ENCODE peak calls at places on chromosomes 16 and 17, in four cellular contexts. J is naive thymus-derived CD4-positive, alpha-beta T cell; S is tibial artery; I is adrenal gland. B is an unnamed sample. For H3K4me1, the result is how much of the 10 kb centered on the place peaks cover.

GRCh38 chr17:28272166-28272565 is 46.8 kb upstream of the TMEM97 start:
- DNase-seq in J (no peak), S (no peak), I (no peak), B (no peak)

GRCh38 chr17:61397086-61397842 is 2.4 kb upstream of the TBX2 start:
- DNase-seq in J (no peak), S (no peak), I (no peak), B (no peak)

GRCh38 chr16:27239026-27239425 is 29.5 kb downstream of the NSMCE1 start:
- DNase-seq in J (no peak), S (no peak), I (no peak), B (no peak)

GRCh38 chr16:29883987-29884386 is 15.4 kb downstream of the SEZ6L2 start:
- DNase-seq in J (no peak), S (no peak), I (no peak), B (no peak)

GRCh38 chr16:8831450-8832382 is 34.1 kb downstream of the PMM2 start:
- DNase-seq in J (no peak), S (no peak), I (no peak), B (no peak)

GRCh38 chr16:3058173-3059030 is 7.0 kb upstream of the IL32 start:
- DNase-seq in J (no peak), S (peak), I (peak), B (no peak)

GRCh38 chr16:47787695-47788094 is 326.6 kb downstream of the PHKB start:
- DNase-seq in J (no peak), S (no peak), I (no peak), B (no peak)

GRCh38 chr16:5001571-5001970 is 32.2 kb downstream of the NAGPA start:
- DNase-seq in J (no peak), S (no peak), I (no peak), B (no peak)

GRCh38 chr17:80146121-80147034 is 550 bp downstream of the EIF4A3 start:
- DNase-seq in J (no peak), S (no peak), I (peak), B (no peak)

GRCh38 chr17:75407655-75408352 is 2.3 kb upstream of the GRB2 start:
- DNase-seq in J (no peak), S (no peak), I (no peak), B (no peak)

GRCh38 chr16:72536673-72537435 is 364.9 kb upstream of the PMFBP1 start:
- DNase-seq in J (no peak), S (no peak), I (no peak), B (no peak)

GRCh38 chr17:5630434-5630833 is 46.1 kb upstream of the NLRP1 start:
- DNase-seq in J (no peak), S (no peak), I (no peak), B (no peak)

GRCh38 chr17:66957951-66958579 is 6.4 kb upstream of the CACNG4 start:
- DNase-seq in J (no peak), S (no peak), I (no peak), B (no peak)

GRCh38 chr17:18105027-18105426 is 3.5 kb upstream of the MYO15A start:
- DNase-seq in J (no peak), S (no peak), I (no peak), B (no peak)

GRCh38 chr16:64356267-64356666 is 765.6 kb downstream of the CDH11 start:
- DNase-seq in J (no peak), S (no peak), I (no peak), B (no peak)

GRCh38 chr16:81739503-81739902 is 39.6 kb upstream of the PLCG2 start:
- DNase-seq in J (no peak), S (no peak), I (no peak), B (no peak)

GRCh38 chr17:56478836-56479447 is 114.6 kb upstream of the NOG start:
- DNase-seq in J (no peak), S (no peak), I (no peak), B (no peak)

GRCh38 chr17:57875109-57876022 is 25.5 kb upstream of the MRPS23 start:
- DNase-seq in J (no peak), S (peak), I (peak), B (peak)

GRCh38 chr17:17682737-17683675 is 1.7 kb downstream of the RAI1 start:
- DNase-seq in J (peak), S (peak), I (peak), B (no peak)

GRCh38 chr16:11399261-11399831 is 54.1 kb downstream of the RMI2 start:
- DNase-seq in J (no peak), S (no peak), I (no peak), B (no peak)

GRCh38 chr16:88634141-88634993 is 4.0 kb upstream of the IL17C start:
- DNase-seq in J (no peak), S (no peak), I (no peak), B (no peak)

GRCh38 chr17:50482110-50482509 is 3.5 kb downstream of the RSAD1 start:
- DNase-seq in J (no peak), S (no peak), I (no peak), B (no peak)

DNA sequence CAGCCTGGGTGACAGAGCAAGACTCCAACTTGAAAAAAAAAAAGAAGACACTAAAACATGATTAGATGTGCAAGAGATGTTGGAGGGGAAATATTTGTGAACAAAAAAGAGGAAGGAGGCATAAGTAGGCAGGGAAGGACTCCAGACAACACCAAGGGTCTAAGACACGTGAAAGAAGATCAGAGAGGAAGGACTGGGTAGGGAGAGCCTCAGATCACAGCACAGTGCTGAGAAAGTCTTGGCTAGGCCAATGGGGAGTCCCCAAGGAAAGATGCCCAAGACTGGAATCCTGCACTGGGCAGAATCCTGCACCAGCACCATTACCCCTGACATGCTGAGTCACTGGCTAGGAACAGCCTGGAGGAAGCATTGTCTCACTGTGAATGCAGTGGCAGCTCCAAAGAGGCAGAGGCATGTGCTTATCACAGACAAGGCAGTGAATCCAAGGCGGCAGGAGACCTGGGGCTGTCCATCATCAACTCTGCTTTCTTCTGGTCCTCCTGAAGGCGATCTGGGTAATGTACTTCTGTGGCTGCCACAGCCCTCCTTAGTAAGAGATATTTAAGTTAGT is 19.2 kb downstream of the CLEC19A start:
- DNase-seq in J (no peak), S (no peak), I (no peak), B (no peak)
- H3K4me1 ChIP-seq in J (under half), S (under half), I (under half), B (under half)

DNA sequence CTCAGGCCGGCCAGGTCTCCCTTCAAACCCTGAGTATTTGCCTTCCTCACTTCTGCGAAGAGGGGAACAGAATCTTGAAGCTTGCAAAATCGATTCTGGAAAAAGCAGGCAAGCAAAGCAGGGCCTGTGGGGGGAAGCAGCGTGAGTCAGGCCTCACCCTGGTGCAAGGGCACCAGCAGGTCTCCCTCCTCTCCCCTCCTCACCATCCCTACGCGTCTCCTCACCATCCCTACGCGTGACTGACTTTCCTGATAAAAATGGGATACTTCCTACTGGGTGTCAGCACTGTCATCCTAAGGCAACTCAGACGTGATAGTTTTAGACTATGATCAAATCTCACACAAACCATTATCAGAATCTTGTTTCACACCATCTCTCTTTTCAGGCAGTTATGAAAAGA is 12.1 kb downstream of the CMTM3 start:
- DNase-seq in J (no peak), S (no peak), I (no peak), B (no peak)
- H3K4me1 ChIP-seq in J (under half), S (under half), I (under half), B (under half)

GRCh38 chr17:77315551-77316190 is 174.9 kb downstream of the SEC14L1 start:
- DNase-seq in J (no peak), S (no peak), I (no peak), B (no peak)

GRCh38 chr17:77316651-77317050 is 175.9 kb downstream of the SEC14L1 start:
- DNase-seq in J (no peak), S (no peak), I (no peak), B (no peak)

GRCh38 chr17:77318021-77318420 is 177.3 kb downstream of the SEC14L1 start:
- DNase-seq in J (no peak), S (no peak), I (no peak), B (no peak)

GRCh38 chr17:77316191-77316641 is 175.4 kb downstream of the SEC14L1 start:
- DNase-seq in J (no peak), S (peak), I (peak), B (no peak)

DNA sequence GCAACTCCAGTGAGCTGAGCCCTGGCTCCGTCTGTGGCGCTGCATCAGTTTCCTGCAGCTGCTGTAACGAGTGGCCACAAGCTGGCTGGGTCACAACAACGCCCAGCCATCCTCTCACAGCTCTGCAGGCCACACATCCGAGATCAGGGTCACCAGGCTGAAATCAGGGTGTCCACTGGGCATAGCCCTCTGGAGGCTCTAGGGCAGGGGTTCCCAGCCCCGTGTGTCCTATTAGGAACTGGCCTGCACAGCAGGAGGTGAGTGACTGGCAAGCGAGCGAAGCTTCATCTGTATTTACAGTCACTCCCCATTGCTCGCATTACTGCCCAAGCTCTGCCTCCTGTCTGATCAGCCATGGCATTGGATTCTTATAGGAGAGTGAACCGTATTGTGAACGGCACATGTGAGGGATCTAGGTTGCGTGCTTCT is 176.3 kb downstream of the SEC14L1 start:
- DNase-seq in J (no peak), S (no peak), I (no peak), B (no peak)
- H3K4me1 ChIP-seq in J (under half), S (half or more), I (half or more), B (half or more)

GRCh38 chr16:57620316-57621231 is 7.9 kb upstream of the ADGRG1 start:
- DNase-seq in J (no peak), S (no peak), I (no peak), B (no peak)
- H3K4me1 ChIP-seq in J (under half), S (under half), I (under half), B (under half)

GRCh38 chr17:289409-289808 is 63.2 kb downstream of the RPH3AL start:
- DNase-seq in J (no peak), S (peak), I (peak), B (no peak)

GRCh38 chr17:288802-289356 is 63.7 kb downstream of the RPH3AL start:
- DNase-seq in J (no peak), S (no peak), I (peak), B (no peak)

GRCh38 chr17:292016-292415 is 60.6 kb downstream of the RPH3AL start:
- DNase-seq in J (no peak), S (peak), I (peak), B (no peak)

GRCh38 chr17:290626-291025 is 62.0 kb downstream of the RPH3AL start:
- DNase-seq in J (no peak), S (peak), I (peak), B (no peak)

DNA sequence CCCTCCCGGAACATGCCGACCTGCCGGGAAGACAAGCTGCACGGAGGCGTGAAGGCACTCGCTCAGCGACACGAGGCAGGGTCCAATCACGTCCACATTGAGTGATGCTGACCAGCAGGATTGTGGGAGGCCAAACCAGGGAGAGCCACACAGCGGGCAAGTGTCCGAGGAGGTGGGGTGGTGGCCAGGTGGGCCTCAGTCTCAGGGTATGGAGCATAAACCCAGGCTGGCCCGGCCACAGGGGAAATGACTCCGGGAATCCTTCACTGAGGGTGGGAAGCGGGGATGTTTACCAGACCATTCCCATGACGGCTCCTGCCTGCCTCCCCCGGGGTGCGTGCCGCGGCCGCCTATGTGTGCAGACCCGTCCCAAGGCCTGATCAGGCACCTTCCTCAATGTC is 62.5 kb downstream of the RPH3AL start:
- DNase-seq in J (no peak), S (peak), I (peak), B (no peak)
- H3K4me1 ChIP-seq in J (under half), S (under half), I (under half), B (under half)

B was measured in thoracic aorta.